ENCODE peak calls at places on chromosome 12, in eight cellular contexts. One of them, this sample, is unnamed.

GRCh38 chr12:109962388-109962787 is 33.8 kb downstream of the GIT2 start:
- DNase-seq in body of pancreas: no peak
- DNase-seq in endothelial cell of umbilical vein: no peak
- DNase-seq in GM12878: no peak
- DNase-seq in NB4: no peak
- DNase-seq in tibial nerve: no peak
- DNase-seq in ovary: no peak
- DNase-seq in IMR-90: no peak
- DNase-seq in this sample: no peak

GRCh38 chr12:131264625-131265024 is 310.9 kb downstream of the ADGRD1 start:
- DNase-seq in endothelial cell of umbilical vein: no peak
- DNase-seq in GM12878: no peak
- DNase-seq in ovary: no peak
- DNase-seq in body of pancreas: peak; percentile 28
- DNase-seq in NB4: no peak
- DNase-seq in IMR-90: no peak
- DNase-seq in tibial nerve: no peak
- DNase-seq in this sample: no peak

GRCh38 chr12:106629797-106630669 is 47.2 kb downstream of the RFX4 start:
- DNase-seq in IMR-90: no peak
- DNase-seq in endothelial cell of umbilical vein: peak; percentile 65
- DNase-seq in NB4: no peak
- DNase-seq in tibial nerve: no peak
- DNase-seq in GM12878: no peak
- DNase-seq in body of pancreas: no peak
- DNase-seq in ovary: no peak
- DNase-seq in this sample: no peak

GRCh38 chr12:43776498-43776897 is 17.7 kb downstream of the IRAK4 start:
- DNase-seq in body of pancreas: no peak
- DNase-seq in NB4: peak; percentile 46
- DNase-seq in IMR-90: peak; percentile 45
- DNase-seq in GM12878: no peak
- DNase-seq in tibial nerve: no peak
- DNase-seq in endothelial cell of umbilical vein: peak; percentile 18
- DNase-seq in ovary: no peak
- DNase-seq in this sample: no peak

GRCh38 chr12:76680940-76681339 is 83.0 kb upstream of the ZDHHC17 start:
- DNase-seq in ovary: no peak
- DNase-seq in GM12878: no peak
- DNase-seq in tibial nerve: no peak
- DNase-seq in body of pancreas: no peak
- DNase-seq in NB4: no peak
- DNase-seq in IMR-90: peak; percentile 88
- DNase-seq in endothelial cell of umbilical vein: no peak
- DNase-seq in this sample: no peak

GRCh38 chr12:16346931-16347330 is 514 bp upstream of the MGST1 start:
- DNase-seq in IMR-90: no peak
- DNase-seq in endothelial cell of umbilical vein: no peak
- DNase-seq in ovary: no peak
- DNase-seq in body of pancreas: no peak
- DNase-seq in NB4: peak; percentile 26
- DNase-seq in tibial nerve: no peak
- DNase-seq in GM12878: no peak
- DNase-seq in this sample: no peak

GRCh38 chr12:115710104-115710564 is 567.4 kb downstream of the MED13L start:
- DNase-seq in GM12878: no peak
- DNase-seq in IMR-90: peak; percentile 63
- DNase-seq in ovary: no peak
- DNase-seq in NB4: no peak
- DNase-seq in body of pancreas: peak; percentile 9
- DNase-seq in endothelial cell of umbilical vein: no peak
- DNase-seq in tibial nerve: peak; percentile 14
- DNase-seq in this sample: no peak

GRCh38 chr12:95852133-95852532 is 6.6 kb upstream of the SNRPF start:
- DNase-seq in GM12878: no peak
- DNase-seq in NB4: no peak
- DNase-seq in IMR-90: no peak
- DNase-seq in endothelial cell of umbilical vein: no peak
- DNase-seq in body of pancreas: no peak
- DNase-seq in ovary: no peak
- DNase-seq in tibial nerve: no peak
- DNase-seq in this sample: no peak

GRCh38 chr12:75779891-75780501 is 251.6 kb downstream of the PHLDA1 start:
- DNase-seq in IMR-90: no peak
- DNase-seq in body of pancreas: no peak
- DNase-seq in GM12878: no peak
- DNase-seq in tibial nerve: no peak
- DNase-seq in NB4: no peak
- DNase-seq in endothelial cell of umbilical vein: peak; percentile 41
- DNase-seq in ovary: no peak
- DNase-seq in this sample: no peak

DNA sequence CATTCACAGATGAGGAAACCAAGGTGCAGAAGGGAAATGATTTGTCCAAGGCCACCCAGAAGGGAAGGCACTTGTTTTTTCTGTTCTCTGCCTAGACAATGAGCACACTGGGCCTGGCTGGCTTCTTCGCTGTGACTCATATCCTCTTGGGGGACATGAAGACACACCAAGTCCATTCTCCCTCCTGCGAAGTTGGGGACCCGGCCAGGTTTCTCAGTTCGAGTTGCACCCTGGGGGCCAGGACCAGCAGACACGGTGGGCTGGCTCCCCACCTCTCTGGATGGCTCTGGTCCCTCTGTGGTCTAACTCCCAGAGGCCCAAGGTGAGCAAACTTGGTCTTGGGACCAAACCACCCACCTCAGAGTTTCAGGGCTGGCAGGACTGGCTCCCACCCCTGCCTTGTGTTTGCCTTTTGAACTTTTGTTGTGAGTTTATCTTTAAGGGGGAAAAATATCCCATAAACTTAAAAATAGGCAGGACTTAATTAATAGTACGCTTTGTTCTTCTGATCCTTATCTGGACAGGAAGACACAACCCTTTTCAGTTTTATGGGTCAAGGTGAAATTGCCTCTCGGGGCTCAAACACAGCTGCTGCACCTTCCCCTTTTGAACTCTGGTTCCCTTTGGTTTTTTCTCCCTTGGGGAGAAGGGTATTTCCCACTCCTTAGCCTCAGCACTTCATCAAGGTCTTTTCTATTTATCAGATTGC is 9.0 kb upstream of the MLEC start:
- DNase-seq in GM12878: peak; percentile 82
- DNase-seq in IMR-90: no peak
- DNase-seq in endothelial cell of umbilical vein: peak; percentile 78
- DNase-seq in NB4: peak; percentile 95
- DNase-seq in ovary: no peak
- DNase-seq in body of pancreas: no peak
- DNase-seq in tibial nerve: no peak
- DNase-seq in this sample: no peak
- H3K4me3 ChIP-seq in GM12878: no peak overlapping the region
- H3K4me3 ChIP-seq in IMR-90: no peak overlapping the region
- H3K4me3 ChIP-seq in endothelial cell of umbilical vein: no peak overlapping the region
- H3K4me3 ChIP-seq in NB4: no peak overlapping the region
- H3K4me3 ChIP-seq in ovary: no peak overlapping the region
- H3K4me3 ChIP-seq in body of pancreas: no peak overlapping the region
- H3K4me3 ChIP-seq in tibial nerve: no peak overlapping the region
- H3K4me3 ChIP-seq in this sample: no peak overlapping the region

GRCh38 chr12:119829439-119829838 is 47.7 kb downstream of the CIT start:
- DNase-seq in endothelial cell of umbilical vein: no peak
- DNase-seq in NB4: no peak
- DNase-seq in body of pancreas: no peak
- DNase-seq in tibial nerve: no peak
- DNase-seq in IMR-90: no peak
- DNase-seq in ovary: no peak
- DNase-seq in GM12878: no peak
- DNase-seq in this sample: no peak

GRCh38 chr12:119839201-119839600 is 37.9 kb downstream of the CIT start:
- DNase-seq in IMR-90: no peak
- DNase-seq in ovary: no peak
- DNase-seq in body of pancreas: no peak
- DNase-seq in NB4: no peak
- DNase-seq in GM12878: no peak
- DNase-seq in endothelial cell of umbilical vein: no peak
- DNase-seq in tibial nerve: no peak
- DNase-seq in this sample: no peak

GRCh38 chr12:119840617-119841016 is 36.5 kb downstream of the CIT start:
- DNase-seq in GM12878: no peak
- DNase-seq in endothelial cell of umbilical vein: no peak
- DNase-seq in NB4: no peak
- DNase-seq in tibial nerve: no peak
- DNase-seq in ovary: no peak
- DNase-seq in body of pancreas: no peak
- DNase-seq in IMR-90: no peak
- DNase-seq in this sample: no peak

GRCh38 chr12:119838781-119839180 is 38.3 kb downstream of the CIT start:
- DNase-seq in body of pancreas: no peak
- DNase-seq in GM12878: no peak
- DNase-seq in tibial nerve: no peak
- DNase-seq in endothelial cell of umbilical vein: no peak
- DNase-seq in ovary: no peak
- DNase-seq in NB4: no peak
- DNase-seq in IMR-90: no peak
- DNase-seq in this sample: no peak

GRCh38 chr12:119835068-119835467 is 42.1 kb downstream of the CIT start:
- DNase-seq in ovary: no peak
- DNase-seq in GM12878: no peak
- DNase-seq in tibial nerve: no peak
- DNase-seq in body of pancreas: no peak
- DNase-seq in endothelial cell of umbilical vein: no peak
- DNase-seq in IMR-90: peak; percentile 17
- DNase-seq in NB4: no peak
- DNase-seq in this sample: no peak
- TF ChIP-seq CTCF in ovary: no peak
- TF ChIP-seq CTCF in GM12878: no peak
- TF ChIP-seq CTCF in tibial nerve: no peak
- TF ChIP-seq CTCF in body of pancreas: no peak
- TF ChIP-seq CTCF in endothelial cell of umbilical vein: no peak
- TF ChIP-seq CTCF in IMR-90: peak; percentile 16
- TF ChIP-seq CTCF in NB4: no peak
- TF ChIP-seq CTCF in this sample: no peak

GRCh38 chr12:92929957-92930356 is 862 bp upstream of the EEA1 start:
- DNase-seq in ovary: no peak
- DNase-seq in tibial nerve: no peak
- DNase-seq in endothelial cell of umbilical vein: no peak
- DNase-seq in IMR-90: no peak
- DNase-seq in GM12878: no peak
- DNase-seq in NB4: peak; percentile 34
- DNase-seq in body of pancreas: no peak
- DNase-seq in this sample: no peak

GRCh38 chr12:92927436-92928116 is 1.5 kb downstream of the EEA1 start:
- DNase-seq in NB4: peak; percentile 45
- DNase-seq in tibial nerve: no peak
- DNase-seq in GM12878: no peak
- DNase-seq in body of pancreas: no peak
- DNase-seq in ovary: no peak
- DNase-seq in endothelial cell of umbilical vein: peak; percentile 81
- DNase-seq in IMR-90: peak; percentile 77
- DNase-seq in this sample: no peak

GRCh38 chr12:92927055-92927435 is 2.0 kb downstream of the EEA1 start:
- DNase-seq in ovary: no peak
- DNase-seq in endothelial cell of umbilical vein: peak; percentile 41
- DNase-seq in tibial nerve: no peak
- DNase-seq in GM12878: peak; percentile 44
- DNase-seq in IMR-90: peak; percentile 28
- DNase-seq in body of pancreas: no peak
- DNase-seq in NB4: peak; percentile 61
- DNase-seq in this sample: peak; percentile 58

GRCh38 chr12:92928962-92929915 is at the start of gene EEA1:
- DNase-seq in GM12878: peak; percentile 84
- DNase-seq in body of pancreas: peak; percentile 97
- DNase-seq in endothelial cell of umbilical vein: peak; percentile 96
- DNase-seq in IMR-90: peak; percentile 95
- DNase-seq in ovary: peak; percentile 97
- DNase-seq in tibial nerve: peak; percentile 94
- DNase-seq in NB4: peak; percentile 99
- DNase-seq in this sample: peak; percentile 95

DNA sequence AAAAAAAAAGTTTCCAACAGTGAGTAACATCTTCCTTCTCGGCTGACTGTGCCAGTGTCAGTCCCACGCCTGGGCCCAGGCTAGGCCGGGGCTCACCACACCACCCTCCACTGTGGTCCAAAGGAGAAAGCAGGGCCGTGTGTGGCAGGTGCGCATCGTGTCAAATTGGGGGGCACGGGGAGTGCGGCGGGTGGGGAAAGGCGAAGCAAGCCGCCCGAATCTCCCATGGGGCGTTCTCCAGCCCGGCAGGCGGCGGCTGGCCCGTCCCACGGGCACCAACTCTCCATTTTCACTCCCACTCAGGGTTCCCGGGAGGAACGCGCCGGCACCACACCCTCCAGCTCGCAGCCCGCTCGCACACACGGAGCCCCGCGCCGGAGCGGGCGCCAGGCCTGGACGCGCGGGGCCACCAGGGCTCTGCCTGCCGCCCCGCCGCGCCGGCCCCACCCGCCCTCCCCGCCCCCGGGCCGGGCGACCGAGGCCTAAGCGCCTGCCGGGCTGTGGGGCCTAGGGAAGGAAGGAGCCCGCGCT is 599 bp downstream of the EEA1 start:
- DNase-seq in tibial nerve: peak; percentile 17
- DNase-seq in NB4: peak; percentile 60
- DNase-seq in ovary: peak; percentile 45
- DNase-seq in body of pancreas: no peak
- DNase-seq in endothelial cell of umbilical vein: peak; percentile 57
- DNase-seq in GM12878: no peak
- DNase-seq in IMR-90: no peak
- DNase-seq in this sample: peak; percentile 89
- TF ChIP-seq POLR2A in tibial nerve: no peak
- TF ChIP-seq POLR2A in NB4: no peak
- TF ChIP-seq POLR2A in ovary: no peak
- TF ChIP-seq POLR2A in body of pancreas: no peak
- TF ChIP-seq POLR2A in endothelial cell of umbilical vein: no peak
- TF ChIP-seq POLR2A in GM12878: peak; percentile 68
- TF ChIP-seq POLR2A in IMR-90: no peak
- TF ChIP-seq POLR2A in this sample: no peak

GRCh38 chr12:120669055-120669828 is 17.7 kb upstream of the MLEC start:
- DNase-seq in tibial nerve: no peak
- DNase-seq in endothelial cell of umbilical vein: no peak
- DNase-seq in body of pancreas: peak; percentile 45
- DNase-seq in ovary: peak; percentile 42
- DNase-seq in GM12878: peak; percentile 79
- DNase-seq in NB4: no peak
- DNase-seq in IMR-90: no peak
- DNase-seq in this sample: no peak
- H3K4me3 ChIP-seq in tibial nerve: peak overlapping the region; percentile 10
- H3K4me3 ChIP-seq in endothelial cell of umbilical vein: no peak overlapping the region
- H3K4me3 ChIP-seq in body of pancreas: no peak overlapping the region
- H3K4me3 ChIP-seq in ovary: no peak overlapping the region
- H3K4me3 ChIP-seq in GM12878: peak overlapping the region; percentile 39
- H3K4me3 ChIP-seq in NB4: no peak overlapping the region
- H3K4me3 ChIP-seq in IMR-90: no peak overlapping the region
- H3K4me3 ChIP-seq in this sample: no peak overlapping the region